ENCODE peak calls at places on chromosome 2, in six cellular contexts. F, K, P, Y, M and R are unnamed samples.

GRCh38 chr2:175154670-175155082 is 13.3 kb downstream of the ATF2 start:
- DNase-seq in F (no peak), K (peak; percentile 86), P (no peak), Y (no peak), M (no peak), R (no peak)

GRCh38 chr2:233460726-233461431 is 105.7 kb downstream of the USP40 start:
- DNase-seq in Y (peak; percentile 92), P (no peak), F (peak; percentile 57), K (no peak), M (no peak), R (no peak)

GRCh38 chr2:101047075-101047766 is 45.1 kb downstream of the RPL31 start:
- DNase-seq in Y (no peak), P (peak; percentile 36), K (peak; percentile 56), M (no peak), F (peak; percentile 67), R (no peak)

GRCh38 chr2:131092409-131093065 is 723 bp downstream of the FAM168B start:
- DNase-seq in K (no peak), P (no peak), Y (no peak), M (no peak), F (no peak), R (no peak)

GRCh38 chr2:56191617-56192016 is 7.8 kb downstream of the CCDC85A start:
- DNase-seq in M (peak; percentile 61), P (peak; percentile 58), K (peak; percentile 15), F (peak; percentile 59), Y (peak; percentile 80), R (peak; percentile 58)

GRCh38 chr2:232860593-232861241 is 9.3 kb upstream of the SNORC start:
- DNase-seq in Y (no peak), M (no peak), P (no peak), K (no peak), F (no peak), R (no peak)

GRCh38 chr2:165953306-165953654 is 296 bp downstream of the TTC21B start:
- DNase-seq in K (no peak), F (no peak), P (no peak), Y (peak; percentile 56), M (no peak), R (no peak)

GRCh38 chr2:157107877-157108276 is 149.6 kb upstream of the GALNT5 start:
- DNase-seq in F (peak; percentile 82), Y (no peak), M (no peak), K (peak; percentile 17), P (no peak), R (no peak)

GRCh38 chr2:10257500-10258147 is 45.1 kb upstream of the HPCAL1 start:
- DNase-seq in M (no peak), P (no peak), K (no peak), F (no peak), Y (no peak), R (no peak)

GRCh38 chr2:65300134-65300771 is 72.6 kb downstream of the ACTR2 start:
- DNase-seq in P (no peak), K (peak; percentile 85), Y (peak; percentile 81), M (peak; percentile 35), F (no peak), R (no peak)

GRCh38 chr2:16189019-16189850 is 248.9 kb downstream of the MYCN start:
- DNase-seq in M (no peak), F (no peak), K (no peak), P (no peak), Y (no peak), R (no peak)

GRCh38 chr2:146721486-146721885 is 1123.3 kb upstream of the ACVR2A start:
- DNase-seq in Y (no peak), F (no peak), K (no peak), M (no peak), P (no peak), R (no peak)

GRCh38 chr2:191851159-191851558 is 4.3 kb upstream of the CAVIN2 start:
- DNase-seq in Y (no peak), M (no peak), P (no peak), K (no peak), F (no peak), R (no peak)

GRCh38 chr2:228180126-228181097 is 1.1 kb downstream of the SPHKAP start:
- DNase-seq in F (no peak), P (no peak), Y (peak; percentile 97), M (peak; percentile 30), K (no peak), R (peak; percentile 8)

GRCh38 chr2:186456941-186457340 is 29.1 kb upstream of the ZC3H15 start:
- DNase-seq in F (no peak), P (no peak), M (no peak), K (no peak), Y (no peak), R (no peak)

GRCh38 chr2:207711750-207712487 is 479 bp downstream of the CCNYL1 start:
- DNase-seq in M (peak; percentile 70), K (peak; percentile 53), F (peak; percentile 57), Y (peak; percentile 26), P (peak; percentile 50), R (peak; percentile 39)

GRCh38 chr2:236533343-236533742 is 36.3 kb upstream of the ACKR3 start:
- DNase-seq in F (no peak), M (no peak), Y (no peak), P (no peak), K (no peak), R (no peak)

GRCh38 chr2:165305391-165306096 is 66.3 kb downstream of the SCN2A start:
- DNase-seq in P (no peak), Y (no peak), M (no peak), K (no peak), F (no peak), R (no peak)

GRCh38 chr2:163565192-163565591 is 170.6 kb downstream of the FIGN start:
- DNase-seq in Y (no peak), F (no peak), K (peak; percentile 4), P (no peak), M (no peak), R (peak; percentile 49)

GRCh38 chr2:181779288-181779871 is 99.1 kb upstream of the NEUROD1 start:
- DNase-seq in F (no peak), M (no peak), K (peak; percentile 68), Y (no peak), P (no peak), R (peak; percentile 66)

GRCh38 chr2:10913501-10914271 is 2.0 kb downstream of the KCNF1 start:
- DNase-seq in F (no peak), K (no peak), M (no peak), Y (no peak), P (no peak), R (no peak)

GRCh38 chr2:195656131-195656858 is 731 bp upstream of the SLC39A10 start:
- DNase-seq in P (no peak), Y (no peak), K (no peak), F (no peak), M (no peak), R (no peak)

GRCh38 chr2:69390001-69390400 is 3.0 kb upstream of the GFPT1 start:
- DNase-seq in M (no peak), K (no peak), F (no peak), P (no peak), Y (no peak), R (peak; percentile 21)

GRCh38 chr2:10909050-10909995 is 2.4 kb upstream of the KCNF1 start:
- DNase-seq in K (no peak), M (peak; percentile 78), Y (no peak), P (peak; percentile 50), F (peak; percentile 34), R (peak; percentile 55)

GRCh38 chr2:126949775-126950174 is 51.1 kb downstream of the TEX51 start:
- DNase-seq in P (no peak), M (no peak), K (no peak), Y (no peak), F (no peak), R (no peak)

GRCh38 chr2:1503471-1504310 is 90.4 kb downstream of the TPO start:
- DNase-seq in K (no peak), Y (no peak), P (no peak), F (no peak), M (no peak), R (no peak)

GRCh38 chr2:10097352-10098148 is 17.3 kb upstream of the CYS1 start:
- DNase-seq in K (peak; percentile 62), F (peak; percentile 80), Y (peak; percentile 73), P (peak; percentile 97), M (peak; percentile 93), R (peak; percentile 81)

GRCh38 chr2:165833156-165833555 is 39.1 kb upstream of the GALNT3 start:
- DNase-seq in F (peak; percentile 32), M (no peak), Y (no peak), K (peak; percentile 14), P (no peak), R (no peak)

GRCh38 chr2:229445013-229445412 is 173.9 kb upstream of the PID1 start:
- DNase-seq in Y (no peak), M (no peak), F (peak; percentile 68), K (peak; percentile 95), P (peak; percentile 56), R (peak; percentile 99)

GRCh38 chr2:70541481-70542020 is 12.1 kb downstream of the TGFA start:
- DNase-seq in P (no peak), Y (peak; percentile 68), K (peak; percentile 85), F (no peak), M (no peak), R (peak; percentile 63)

GRCh38 chr2:84741182-84741822 is 139.6 kb downstream of the TRABD2A start:
- DNase-seq in M (peak; percentile 58), P (peak; percentile 6), Y (no peak), K (peak; percentile 77), F (peak; percentile 50), R (peak; percentile 92)

GRCh38 chr2:163171786-163172549 is 333.4 kb upstream of the KCNH7 start:
- DNase-seq in F (no peak), K (no peak), Y (no peak), P (no peak), M (no peak), R (no peak)

GRCh38 chr2:179812501-179812900 is 48.9 kb downstream of the ZNF385B start:
- DNase-seq in F (no peak), P (no peak), M (no peak), K (no peak), Y (no peak), R (no peak)

GRCh38 chr2:177342736-177343135 is 49.8 kb upstream of the AGPS start:
- DNase-seq in K (no peak), M (no peak), Y (no peak), P (no peak), F (no peak), R (no peak)

GRCh38 chr2:226763320-226763719 is 36.3 kb downstream of the IRS1 start:
- DNase-seq in Y (peak; percentile 76), K (peak; percentile 40), F (no peak), M (no peak), P (no peak), R (no peak)